ENCODE peak calls at places on chromosomes 1 and 21, in seven cellular contexts. E is thoracic aorta, H is endodermal cell, G is bronchial epithelial cell, C is neural progenitor cell, I is mammary epithelial cell, F is Caco-2. J is an unnamed sample. For H3K36me3, the result is how much of the 10 kb centered on the place peaks cover.

GRCh38 chr1:173507205-173507846 is 30.2 kb downstream of the PRDX6 start:
- DNase-seq in G (peak), H (no peak), C (peak), F (peak), E (no peak), I (peak), J (peak)

GRCh38 chr1:226735576-226735975 is 3.5 kb downstream of the ITPKB start:
- DNase-seq in H (no peak), G (no peak), F (no peak), C (no peak), I (no peak), E (no peak), J (no peak)

GRCh38 chr1:84982395-84982794 is 14.5 kb downstream of the MCOLN2 start:
- DNase-seq in C (no peak), I (no peak), H (no peak), E (no peak), F (no peak), G (no peak), J (no peak)

GRCh38 chr1:184660462-184661191 is 94.0 kb downstream of the EDEM3 start:
- DNase-seq in E (no peak), C (no peak), G (peak), I (no peak), F (no peak), H (no peak), J (no peak)

GRCh38 chr1:232988572-232989040 is 38.2 kb downstream of the NTPCR start:
- DNase-seq in E (no peak), G (peak), F (no peak), C (no peak), I (peak), H (no peak), J (peak)

GRCh38 chr21:34991366-34991967 is 57.6 kb downstream of the RUNX1 start:
- DNase-seq in C (no peak), H (no peak), I (no peak), E (no peak), G (no peak), F (no peak), J (no peak)

GRCh38 chr1:21319447-21320407 is 29.5 kb upstream of the ECE1 start:
- DNase-seq in C (no peak), F (no peak), G (no peak), I (no peak), H (no peak), E (no peak), J (no peak)

GRCh38 chr1:106072909-106073600 is 983.4 kb upstream of the PRMT6 start:
- DNase-seq in F (no peak), H (no peak), G (no peak), C (no peak), I (no peak), E (no peak), J (no peak)

DNA sequence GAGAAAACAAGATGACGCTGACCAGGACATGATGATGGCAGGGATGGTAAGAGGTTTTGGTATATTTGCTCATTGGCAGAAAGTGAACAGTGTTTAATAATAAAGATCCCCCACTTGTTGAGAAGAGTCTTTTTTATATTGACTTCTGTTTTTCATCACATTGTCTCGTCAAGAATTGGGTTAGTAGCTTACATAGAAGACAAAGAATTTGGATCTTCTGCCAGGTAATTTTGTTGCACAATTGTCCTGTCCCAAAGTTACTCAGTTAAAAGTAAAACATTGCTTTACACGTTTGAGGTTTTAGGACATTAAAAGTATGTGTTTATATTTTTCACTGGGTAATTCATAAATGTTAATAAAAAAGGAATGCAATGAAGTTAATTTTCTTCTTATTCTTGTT is 48.3 kb upstream of the LAMC2 start:
- DNase-seq in H (no peak), C (no peak), F (no peak), G (no peak), E (no peak), I (no peak), J (no peak)
- H3K36me3 ChIP-seq in H (half or more), C (under half), F (under half), G (under half), E (half or more), I (under half), J (under half)

GRCh38 chr1:110383311-110383990 is 7.4 kb downstream of the SLC16A4 start:
- DNase-seq in E (no peak), F (no peak), H (no peak), C (no peak), I (peak), G (peak), J (peak)

GRCh38 chr1:110380667-110381283 is 10.1 kb downstream of the SLC16A4 start:
- DNase-seq in H (no peak), G (peak), E (no peak), F (no peak), C (no peak), I (no peak), J (no peak)

GRCh38 chr1:110385369-110385768 is 5.5 kb downstream of the SLC16A4 start:
- DNase-seq in C (no peak), E (no peak), F (no peak), I (no peak), G (no peak), H (no peak), J (no peak)

GRCh38 chr1:110387048-110387748 is 3.6 kb downstream of the SLC16A4 start:
- DNase-seq in H (no peak), E (no peak), I (no peak), G (no peak), F (no peak), C (no peak), J (no peak)

GRCh38 chr1:110384581-110385321 is 6.1 kb downstream of the SLC16A4 start:
- DNase-seq in I (no peak), H (no peak), C (no peak), G (peak), E (no peak), F (no peak), J (no peak)
- H3K36me3 ChIP-seq in I (under half), H (under half), C (under half), G (under half), E (under half), F (under half), J (under half)

GRCh38 chr1:155911156-155912055 is at the start of gene RIT1:
- DNase-seq in G (peak), E (peak), H (peak), C (peak), I (peak), F (peak), J (peak)
- H3K36me3 ChIP-seq in G (under half), E (under half), H (half or more), C (under half), I (under half), F (under half), J (under half)

GRCh38 chr1:119940697-119941096 is 44.4 kb upstream of the ADAM30 start:
- DNase-seq in H (no peak), I (no peak), G (no peak), C (no peak), F (no peak), E (no peak), J (no peak)
- H3K36me3 ChIP-seq in H (under half), I (under half), G (under half), C (under half), F (under half), E (under half), J (under half)

GRCh38 chr1:35188578-35189392 is 4.2 kb downstream of the SFPQ start:
- DNase-seq in F (no peak), H (no peak), G (no peak), E (no peak), I (no peak), C (no peak), J (no peak)

GRCh38 chr1:35192853-35193664 is at the start of gene SFPQ:
- DNase-seq in H (peak), E (peak), C (peak), F (peak), G (peak), I (peak), J (peak)

GRCh38 chr1:35191429-35192055 is 1.4 kb downstream of the SFPQ start:
- DNase-seq in E (no peak), G (no peak), H (no peak), I (no peak), C (no peak), F (no peak), J (no peak)

GRCh38 chr1:35192056-35192852 is 691 bp downstream of the SFPQ start:
- DNase-seq in G (peak), F (peak), H (peak), I (peak), E (peak), C (peak), J (peak)

GRCh38 chr1:35190784-35191183 is 2.2 kb downstream of the SFPQ start:
- DNase-seq in F (no peak), E (no peak), C (no peak), G (no peak), H (no peak), I (peak), J (no peak)
- H3K36me3 ChIP-seq in F (under half), E (under half), C (half or more), G (under half), H (half or more), I (half or more), J (half or more)

GRCh38 chr1:26780344-26780957 is 7.3 kb upstream of the PIGV start:
- DNase-seq in G (no peak), H (no peak), C (no peak), I (no peak), E (no peak), F (no peak), J (no peak)

GRCh38 chr1:26781206-26781825 is 6.4 kb upstream of the PIGV start:
- DNase-seq in E (no peak), G (no peak), F (no peak), H (no peak), C (no peak), I (no peak), J (no peak)

GRCh38 chr1:26782521-26783212 is 5.1 kb upstream of the PIGV start:
- DNase-seq in H (no peak), F (no peak), I (no peak), G (no peak), C (no peak), E (no peak), J (no peak)

GRCh38 chr1:26775666-26776065 is 12.1 kb upstream of the PIGV start:
- DNase-seq in I (no peak), E (no peak), H (no peak), G (no peak), F (no peak), C (no peak), J (no peak)

GRCh38 chr1:26779093-26779668 is 8.6 kb upstream of the PIGV start:
- DNase-seq in I (no peak), G (no peak), E (no peak), H (no peak), C (no peak), F (no peak), J (no peak)
- H3K36me3 ChIP-seq in I (half or more), G (under half), E (half or more), H (half or more), C (under half), F (under half), J (half or more)